ENCODE peak calls at places on chromosomes 1 and 21, in eight cellular contexts. T is stimulated activated CD4-positive, alpha-beta T cell treated with anti-CD3 and anti-CD28 coated beads, Interleukin-12 subunit alpha, Interleukin-12 subunit beta, amount 100 ng/mL, for 24 hours; L is activated CD8-positive, alpha-beta T cell treated with anti-CD3 and anti-CD28 coated beads for 36 hours; Y is Right ventricle myocardium superior; M is AG08395; G is RPMI7951; R is right lobe of liver; A is cardiac muscle cell. W is an unnamed sample.

GRCh38 chr1:13699936-13700520 is at the start of gene PRDM2:
- DNase-seq in T (peak; percentile 37), L (peak; percentile 64), Y (peak; percentile 77), M (peak; percentile 49), G (peak; percentile 47), R (peak; percentile 54), A (peak; percentile 60), W (peak; percentile 62)

GRCh38 chr1:43557744-43558245 is 27.1 kb downstream of the PTPRF start:
- DNase-seq in T (no peak), L (no peak), Y (no peak), M (peak; percentile 52), G (no peak), R (no peak), A (peak; percentile 47), W (no peak)

GRCh38 chr1:184429342-184429741 is 42.5 kb downstream of the C1orf21 start:
- DNase-seq in T (no peak), L (no peak), Y (no peak), M (no peak), G (no peak), R (no peak), A (no peak), W (no peak)

GRCh38 chr21:45709127-45709526 is 65.6 kb downstream of the PCBP3 start:
- DNase-seq in T (no peak), L (no peak), Y (no peak), M (peak; percentile 19), G (no peak), R (no peak), A (peak; percentile 36), W (no peak)

GRCh38 chr1:150550222-150551048 is 1.2 kb downstream of the ADAMTSL4 start:
- DNase-seq in T (no peak), L (no peak), Y (peak; percentile 74), M (no peak), G (peak; percentile 36), R (peak; percentile 48), A (no peak), W (no peak)

GRCh38 chr1:2976180-2976562 is 45.1 kb upstream of the ACTRT2 start:
- DNase-seq in T (no peak), L (no peak), Y (no peak), M (no peak), G (no peak), R (no peak), A (no peak), W (no peak)

GRCh38 chr1:47805826-47806450 is 191.2 kb downstream of the TRABD2B start:
- DNase-seq in T (no peak), L (no peak), Y (no peak), M (no peak), G (peak; percentile 6), R (no peak), A (peak; percentile 18), W (no peak)

GRCh38 chr21:42750737-42751530 is 97.5 kb downstream of the PDE9A start:
- DNase-seq in T (no peak), L (no peak), Y (no peak), M (no peak), G (no peak), R (no peak), A (no peak), W (no peak)

GRCh38 chr21:29187939-29188338 is 57.5 kb downstream of the MAP3K7CL start:
- DNase-seq in T (no peak), L (no peak), Y (no peak), M (peak; percentile 83), G (peak; percentile 90), R (peak; percentile 59), A (peak; percentile 93), W (peak; percentile 95)

GRCh38 chr21:29215709-29216108 is 83.0 kb upstream of the BACH1 start:
- DNase-seq in T (no peak), L (no peak), Y (no peak), M (no peak), G (no peak), R (no peak), A (no peak), W (no peak)

GRCh38 chr1:23908453-23909341 is 4.5 kb downstream of the CNR2 start:
- DNase-seq in T (no peak), L (peak; percentile 67), Y (peak; percentile 42), M (no peak), G (no peak), R (no peak), A (no peak), W (no peak)